ENCODE peak calls at places on chromosomes 13 and 19, in four cellular contexts. O is HFF-Myc, R is tibial nerve, K is body of pancreas. D is an unnamed sample.

GRCh38 chr13:27027086-27027667 is 144.4 kb downstream of the USP12 start:
- DNase-seq in O (no peak), R (no peak), K (no peak), D (no peak)

GRCh38 chr19:44430956-44431355 is 17.3 kb downstream of the ZNF229 start:
- DNase-seq in O (no peak), R (no peak), K (no peak), D (no peak)

GRCh38 chr19:50658438-50659317 is 9.4 kb downstream of the C19orf81 start:
- DNase-seq in O (no peak), R (peak), K (peak), D (no peak)

GRCh38 chr13:53064721-53065120 is 36.1 kb downstream of the OLFM4 start:
- DNase-seq in O (no peak), R (peak), K (peak), D (no peak)

GRCh38 chr19:5627395-5627904 is 4.6 kb downstream of the SAFB start:
- DNase-seq in O (peak), R (peak), K (peak), D (no peak)

GRCh38 chr13:102374233-102374632 is 27.6 kb downstream of the FGF14 start:
- DNase-seq in O (no peak), R (no peak), K (no peak), D (no peak)

GRCh38 chr13:23433171-23434153 is at the start of gene SACS:
- DNase-seq in O (no peak), R (no peak), K (peak), D (no peak)

GRCh38 chr19:15396436-15396835 is 16.8 kb upstream of the AKAP8 start:
- DNase-seq in O (no peak), R (no peak), K (no peak), D (no peak)

GRCh38 chr19:55605637-55606470 is at the start of gene ZNF865:
- DNase-seq in O (peak), R (peak), K (peak), D (peak)

GRCh38 chr13:113629814-113630213 is 28.2 kb downstream of the ATP4B start:
- DNase-seq in O (no peak), R (no peak), K (no peak), D (no peak)

GRCh38 chr13:31755211-31755610 is 15.9 kb downstream of the RXFP2 start:
- DNase-seq in O (no peak), R (no peak), K (no peak), D (no peak)

GRCh38 chr13:30107126-30107525 is 200.2 kb downstream of the KATNAL1 start:
- DNase-seq in O (no peak), R (peak), K (no peak), D (no peak)

GRCh38 chr13:94959616-94960015 is 247.3 kb upstream of the SOX21 start:
- DNase-seq in O (no peak), R (no peak), K (no peak), D (no peak)

GRCh38 chr13:29362849-29363604 is 232.5 kb downstream of the SLC7A1 start:
- DNase-seq in O (peak), R (peak), K (peak), D (peak)

GRCh38 chr13:93953856-93954255 is 525.6 kb downstream of the DCT start:
- DNase-seq in O (no peak), R (no peak), K (no peak), D (no peak)

GRCh38 chr13:54402495-54402894 is 1373.9 kb downstream of the OLFM4 start:
- DNase-seq in O (no peak), R (no peak), K (no peak), D (no peak)

GRCh38 chr13:23323946-23324709 is 109.4 kb downstream of the SACS start:
- DNase-seq in O (no peak), R (no peak), K (no peak), D (no peak)

GRCh38 chr19:55882626-55883025 is 46.3 kb downstream of the NLRP4 start:
- DNase-seq in O (no peak), R (no peak), K (no peak), D (no peak)

GRCh38 chr19:56297010-56297409 is 17.6 kb downstream of the ZSCAN5A start:
- DNase-seq in O (no peak), R (no peak), K (no peak), D (no peak)

GRCh38 chr13:113900646-113901045 is 36.8 kb upstream of the GAS6 start:
- DNase-seq in O (no peak), R (no peak), K (no peak), D (no peak)

GRCh38 chr19:58000677-58001076 is 1.9 kb downstream of the ZNF606 start:
- DNase-seq in O (no peak), R (no peak), K (no peak), D (no peak)
- TF ChIP-seq CTCF in O (no peak), R (no peak), K (no peak), D (no peak)

GRCh38 chr19:46299004-46299509 is 2.2 kb downstream of the HIF3A start:
- DNase-seq in O (peak), R (peak), K (peak), D (peak)

GRCh38 chr19:46296722-46297431 is at the start of gene HIF3A:
- DNase-seq in O (no peak), R (peak), K (peak), D (no peak)

GRCh38 chr19:46298477-46299003 is 1.7 kb downstream of the HIF3A start:
- DNase-seq in O (no peak), R (no peak), K (no peak), D (no peak)

GRCh38 chr19:46299695-46300094 is 2.9 kb downstream of the HIF3A start:
- DNase-seq in O (no peak), R (no peak), K (no peak), D (no peak)

DNA sequence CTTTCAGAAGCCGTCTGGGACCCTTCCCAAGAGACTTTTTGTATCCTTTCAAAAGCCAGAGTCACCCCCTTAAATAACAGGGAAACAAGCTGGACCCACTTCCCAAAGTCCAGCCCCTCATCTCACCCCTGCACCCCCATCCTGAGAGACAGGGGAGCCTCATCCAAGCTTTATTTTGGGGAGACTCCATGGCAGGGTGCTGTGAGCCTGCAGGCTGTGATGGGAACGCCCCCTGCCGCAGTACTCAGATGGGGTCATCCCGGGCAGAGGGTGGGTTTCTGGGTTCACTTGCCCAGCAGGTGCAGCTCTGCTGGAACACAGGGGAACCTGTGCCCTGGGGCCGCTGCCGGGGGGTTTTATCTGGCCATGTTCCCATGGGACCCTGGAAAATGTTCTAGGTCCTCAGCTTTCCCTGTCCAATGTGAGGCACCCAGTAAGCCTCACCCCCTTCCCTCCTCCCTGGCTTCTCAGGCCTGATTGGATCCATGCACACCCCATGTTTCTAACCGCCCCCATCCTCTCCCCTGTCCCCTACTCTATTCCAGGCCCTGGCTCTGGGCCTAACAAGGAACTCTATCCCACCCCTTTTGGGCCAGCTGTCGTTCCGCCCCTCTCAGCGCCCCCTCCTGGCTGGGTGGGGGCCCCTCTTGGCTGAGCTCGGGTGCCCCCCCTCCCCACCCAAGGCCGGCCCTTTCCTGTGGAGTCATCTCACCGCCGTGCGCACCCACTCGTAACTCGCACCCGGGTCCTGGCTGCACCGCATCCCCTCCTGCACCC is 1.0 kb downstream of the HIF3A start:
- DNase-seq in O (no peak), R (peak), K (peak), D (no peak)
- TF ChIP-seq CTCF in O (no peak), R (no peak), K (no peak), D (no peak)

DNA sequence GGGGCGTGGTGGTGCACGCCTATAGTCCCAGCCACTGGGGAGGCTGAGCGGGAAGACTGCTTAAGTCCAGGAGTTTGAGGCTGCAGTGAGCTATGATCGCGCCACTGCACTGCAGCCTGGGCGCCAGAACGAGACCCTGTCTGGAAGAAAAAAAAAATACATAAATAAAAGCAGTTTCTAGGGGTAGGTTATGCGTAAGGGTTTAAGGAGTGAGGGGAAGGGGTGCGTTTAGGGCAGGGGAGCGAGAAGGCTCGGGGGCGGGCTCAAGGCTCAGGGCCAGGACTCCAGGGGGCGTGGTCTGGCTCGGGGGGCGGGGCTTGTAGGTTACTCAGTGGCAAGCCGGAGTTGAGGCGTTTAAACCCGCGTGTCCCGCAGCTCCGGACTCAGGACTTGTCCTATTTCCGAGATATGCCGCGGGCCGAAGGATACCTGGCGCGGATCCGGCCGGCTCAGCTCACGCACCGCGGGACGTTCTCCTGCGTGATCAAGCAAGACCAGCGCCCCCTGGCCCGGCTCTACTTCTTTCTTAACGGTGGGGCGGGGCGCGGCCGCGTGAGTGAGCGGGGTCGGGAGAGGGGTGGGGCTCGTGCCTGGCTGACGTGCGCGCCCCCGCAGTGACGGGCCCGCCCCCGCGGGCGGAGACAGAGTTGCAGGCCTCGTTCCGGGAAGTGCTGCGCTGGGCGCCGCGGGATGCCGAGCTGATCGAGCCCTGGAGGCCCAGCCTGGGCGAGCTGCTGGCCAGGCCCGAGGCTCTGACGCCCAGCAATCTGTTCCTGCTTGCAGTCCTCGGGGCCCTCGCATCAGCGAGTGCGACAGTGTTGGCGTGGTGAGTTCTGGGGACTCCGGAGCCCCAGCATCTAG is 10.8 kb downstream of the SPACA6 start:
- DNase-seq in O (no peak), R (peak), K (peak), D (peak)
- TF ChIP-seq CTCF in O (peak), R (peak), K (peak), D (peak)

DNA sequence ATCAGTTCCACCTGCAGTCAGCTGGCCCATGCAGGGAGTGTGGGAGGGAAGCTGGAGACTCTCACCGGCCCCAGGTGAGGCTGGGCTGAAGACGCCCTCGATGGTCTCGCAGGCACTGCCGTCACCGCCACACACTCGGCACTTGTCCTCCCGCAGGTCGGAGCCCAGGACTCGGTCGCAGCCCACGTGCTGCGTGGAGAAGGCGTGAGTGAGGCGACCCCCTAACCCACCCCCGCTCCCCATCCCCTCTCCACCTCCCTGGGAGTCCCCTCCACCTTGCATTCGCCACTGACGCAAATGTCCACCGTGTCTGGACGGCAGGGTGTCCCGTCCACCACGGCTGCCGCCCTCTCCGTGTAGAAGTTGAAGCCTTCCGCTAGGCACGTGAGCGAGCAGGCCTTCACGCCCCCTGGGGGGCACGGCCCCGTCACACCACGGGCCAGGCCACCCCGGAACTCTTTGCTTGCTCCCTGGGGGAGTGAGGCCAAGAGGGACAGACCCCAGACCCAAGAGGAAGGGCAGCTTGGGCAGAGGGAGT is 12.0 kb upstream of the MYO1F start:
- DNase-seq in O (no peak), R (no peak), K (no peak), D (no peak)
- TF ChIP-seq CTCF in O (no peak), R (no peak), K (no peak), D (no peak)

GRCh38 chr13:40072663-40073120 is 417.2 kb downstream of the COG6 start:
- DNase-seq in O (no peak), R (no peak), K (no peak), D (no peak)
- TF ChIP-seq CTCF in O (no peak), R (no peak), K (no peak), D (no peak)

DNA sequence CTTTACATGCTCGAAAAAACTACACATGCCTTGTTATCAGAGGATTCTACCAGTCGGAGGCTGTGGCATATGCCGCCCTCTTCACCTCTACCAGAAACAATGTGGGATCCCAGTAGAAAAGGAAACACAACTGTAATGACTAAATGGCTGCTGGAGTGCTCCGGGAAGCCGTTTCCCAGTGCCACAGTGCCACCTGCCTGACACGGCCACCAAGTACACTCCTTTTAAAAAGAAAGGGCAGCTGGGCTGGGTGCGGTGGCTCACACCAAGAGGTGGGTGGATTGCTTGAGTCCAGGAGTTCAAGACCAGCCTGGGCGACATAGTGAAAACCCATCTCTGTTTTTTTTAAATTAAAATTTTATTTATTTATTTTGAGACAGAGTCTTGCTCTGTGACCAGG is 67.3 kb downstream of the TRPM4 start:
- DNase-seq in O (no peak), R (no peak), K (peak), D (no peak)
- TF ChIP-seq CTCF in O (peak), R (no peak), K (peak), D (peak)

D was measured in AG09319.